ENCODE peak calls at places on chromosomes 6 and 20, in six cellular contexts. One of them, this sample, is unnamed. For H3K4me1, the result is how much of the 10 kb centered on the place peaks cover.

GRCh38 chr6:135904666-135905065 is 53.2 kb downstream of the PDE7B start:
- DNase-seq in IMR-90: peak
- DNase-seq in H9: no peak
- DNase-seq in neuronal stem cell: no peak
- DNase-seq in H1: no peak
- DNase-seq in trophoblast cell: no peak
- DNase-seq in this sample: no peak

GRCh38 chr20:21237956-21238355 is 65.2 kb upstream of the XRN2 start:
- DNase-seq in IMR-90: peak
- DNase-seq in H9: no peak
- DNase-seq in neuronal stem cell: no peak
- DNase-seq in H1: no peak
- DNase-seq in trophoblast cell: no peak
- DNase-seq in this sample: no peak

GRCh38 chr6:170295519-170296422 is 4.9 kb upstream of the DLL1 start:
- DNase-seq in IMR-90: no peak
- DNase-seq in H9: peak
- DNase-seq in neuronal stem cell: peak
- DNase-seq in H1: peak
- DNase-seq in trophoblast cell: no peak
- DNase-seq in this sample: no peak

GRCh38 chr20:50982372-50982771 is 23.8 kb downstream of the MOCS3 start:
- DNase-seq in IMR-90: peak
- DNase-seq in H9: no peak
- DNase-seq in neuronal stem cell: no peak
- DNase-seq in H1: no peak
- DNase-seq in trophoblast cell: peak
- DNase-seq in this sample: peak

GRCh38 chr6:26544473-26544872 is 6.3 kb downstream of the HMGN4 start:
- DNase-seq in IMR-90: no peak
- DNase-seq in H9: no peak
- DNase-seq in neuronal stem cell: no peak
- DNase-seq in H1: no peak
- DNase-seq in trophoblast cell: no peak
- DNase-seq in this sample: no peak

GRCh38 chr6:132814716-132815570 is 574 bp downstream of the RPS12 start:
- DNase-seq in IMR-90: no peak
- DNase-seq in H9: no peak
- DNase-seq in neuronal stem cell: no peak
- DNase-seq in H1: no peak
- DNase-seq in trophoblast cell: no peak
- DNase-seq in this sample: no peak

GRCh38 chr6:132482595-132482994 is 30.3 kb downstream of the STX7 start:
- DNase-seq in IMR-90: no peak
- DNase-seq in H9: no peak
- DNase-seq in neuronal stem cell: no peak
- DNase-seq in H1: no peak
- DNase-seq in trophoblast cell: no peak
- DNase-seq in this sample: no peak

GRCh38 chr6:53179961-53180651 is 31.5 kb upstream of the GCM1 start:
- DNase-seq in IMR-90: peak
- DNase-seq in H9: no peak
- DNase-seq in neuronal stem cell: no peak
- DNase-seq in H1: no peak
- DNase-seq in trophoblast cell: no peak
- DNase-seq in this sample: no peak

GRCh38 chr6:84428300-84428907 is 201.0 kb upstream of the CEP162 start:
- DNase-seq in IMR-90: peak
- DNase-seq in H9: peak
- DNase-seq in neuronal stem cell: peak
- DNase-seq in H1: peak
- DNase-seq in trophoblast cell: peak
- DNase-seq in this sample: peak

GRCh38 chr6:7219310-7219709 is 93.7 kb downstream of the SSR1 start:
- DNase-seq in IMR-90: peak
- DNase-seq in H9: no peak
- DNase-seq in neuronal stem cell: no peak
- DNase-seq in H1: no peak
- DNase-seq in trophoblast cell: no peak
- DNase-seq in this sample: peak

GRCh38 chr6:90468080-90468479 is 118.8 kb downstream of the MAP3K7 start:
- DNase-seq in IMR-90: peak
- DNase-seq in H9: no peak
- DNase-seq in neuronal stem cell: no peak
- DNase-seq in H1: no peak
- DNase-seq in trophoblast cell: no peak
- DNase-seq in this sample: peak

GRCh38 chr6:148528292-148528691 is 185.7 kb downstream of the SASH1 start:
- DNase-seq in IMR-90: peak
- DNase-seq in H9: no peak
- DNase-seq in neuronal stem cell: no peak
- DNase-seq in H1: no peak
- DNase-seq in trophoblast cell: no peak
- DNase-seq in this sample: no peak

GRCh38 chr6:148524976-148525375 is 182.3 kb downstream of the SASH1 start:
- DNase-seq in IMR-90: peak
- DNase-seq in H9: no peak
- DNase-seq in neuronal stem cell: no peak
- DNase-seq in H1: no peak
- DNase-seq in trophoblast cell: no peak
- DNase-seq in this sample: peak

GRCh38 chr6:148525453-148525852 is 182.8 kb downstream of the SASH1 start:
- DNase-seq in IMR-90: peak
- DNase-seq in H9: no peak
- DNase-seq in neuronal stem cell: no peak
- DNase-seq in H1: no peak
- DNase-seq in trophoblast cell: no peak
- DNase-seq in this sample: peak

GRCh38 chr6:148524509-148524908 is 181.9 kb downstream of the SASH1 start:
- DNase-seq in IMR-90: peak
- DNase-seq in H9: no peak
- DNase-seq in neuronal stem cell: no peak
- DNase-seq in H1: no peak
- DNase-seq in trophoblast cell: no peak
- DNase-seq in this sample: peak

DNA sequence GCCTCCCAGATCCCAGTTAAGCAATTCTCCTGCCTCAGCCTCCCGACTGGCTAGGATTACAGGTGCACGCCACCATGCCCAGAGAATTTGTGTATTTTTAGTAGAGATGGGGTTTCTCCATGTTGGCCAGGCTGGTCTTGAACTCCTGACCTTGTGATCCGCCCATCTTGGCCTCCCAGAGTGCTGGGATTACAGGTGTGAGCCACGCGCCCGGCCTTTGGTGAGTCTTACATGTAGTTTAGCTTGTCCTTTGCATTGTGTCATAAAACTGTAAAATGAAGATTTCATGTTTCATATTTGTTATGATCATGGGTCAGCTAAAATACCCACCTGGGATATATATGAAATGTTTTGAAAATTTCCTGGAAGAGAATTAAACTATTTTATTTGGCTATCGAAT is 183.5 kb downstream of the SASH1 start:
- DNase-seq in IMR-90: no peak
- DNase-seq in H9: no peak
- DNase-seq in neuronal stem cell: no peak
- DNase-seq in H1: no peak
- DNase-seq in trophoblast cell: no peak
- DNase-seq in this sample: no peak
- H3K4me1 ChIP-seq in IMR-90: under half
- H3K4me1 ChIP-seq in H9: under half
- H3K4me1 ChIP-seq in neuronal stem cell: under half
- H3K4me1 ChIP-seq in H1: under half
- H3K4me1 ChIP-seq in trophoblast cell: under half
- H3K4me1 ChIP-seq in this sample: under half

DNA sequence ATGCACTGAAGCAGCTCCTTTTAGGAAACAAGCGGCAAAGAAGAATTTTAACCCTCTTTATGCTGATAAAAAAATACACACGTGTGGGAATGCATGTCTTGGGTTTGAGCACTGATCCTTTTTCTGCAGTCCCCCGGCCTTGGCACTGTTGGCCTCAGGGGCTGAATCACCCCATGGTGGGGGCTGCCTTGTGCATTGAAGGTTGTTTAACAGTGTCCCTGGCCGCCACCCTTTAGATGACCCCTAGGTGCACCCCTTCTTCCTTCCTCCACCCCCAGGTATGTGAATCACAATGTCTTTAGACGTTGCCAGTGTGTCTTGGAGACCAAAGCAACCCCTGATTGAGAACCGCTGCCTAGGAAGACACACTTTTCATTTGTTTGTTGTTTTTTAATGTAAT is 190.7 kb downstream of the CDH4 start:
- DNase-seq in IMR-90: no peak
- DNase-seq in H9: no peak
- DNase-seq in neuronal stem cell: no peak
- DNase-seq in H1: no peak
- DNase-seq in trophoblast cell: no peak
- DNase-seq in this sample: no peak
- H2BK120ac ChIP-seq in IMR-90: no peak
- H2BK120ac ChIP-seq in H9: no peak
- H2BK120ac ChIP-seq in neuronal stem cell: no peak
- H2BK120ac ChIP-seq in H1: no peak
- H2BK120ac ChIP-seq in trophoblast cell: no peak
- H2BK120ac ChIP-seq in this sample: no peak

GRCh38 chr6:149237464-149237863 is 80.0 kb upstream of the TAB2 start:
- DNase-seq in IMR-90: no peak
- DNase-seq in H9: no peak
- DNase-seq in neuronal stem cell: no peak
- DNase-seq in H1: no peak
- DNase-seq in trophoblast cell: no peak
- DNase-seq in this sample: no peak
- H4K91ac ChIP-seq in IMR-90: no peak
- H4K91ac ChIP-seq in H9: no peak
- H4K91ac ChIP-seq in neuronal stem cell: no peak
- H4K91ac ChIP-seq in H1: no peak
- H4K91ac ChIP-seq in trophoblast cell: no peak
- H4K91ac ChIP-seq in this sample: no peak

GRCh38 chr6:47145212-47145611 is 103.1 kb upstream of the ADGRF1 start:
- DNase-seq in IMR-90: peak
- DNase-seq in H9: no peak
- DNase-seq in neuronal stem cell: no peak
- DNase-seq in H1: no peak
- DNase-seq in trophoblast cell: no peak
- DNase-seq in this sample: no peak
- H3K4me1 ChIP-seq in IMR-90: under half
- H3K4me1 ChIP-seq in H9: under half
- H3K4me1 ChIP-seq in neuronal stem cell: under half
- H3K4me1 ChIP-seq in H1: under half
- H3K4me1 ChIP-seq in trophoblast cell: under half
- H3K4me1 ChIP-seq in this sample: under half

GRCh38 chr6:27630727-27631613 is 158.1 kb upstream of the ZNF184 start:
- DNase-seq in IMR-90: peak
- DNase-seq in H9: peak
- DNase-seq in neuronal stem cell: peak
- DNase-seq in H1: peak
- DNase-seq in trophoblast cell: peak
- DNase-seq in this sample: peak
- H2BK120ac ChIP-seq in IMR-90: no peak
- H2BK120ac ChIP-seq in H9: no peak
- H2BK120ac ChIP-seq in neuronal stem cell: no peak
- H2BK120ac ChIP-seq in H1: peak
- H2BK120ac ChIP-seq in trophoblast cell: no peak
- H2BK120ac ChIP-seq in this sample: no peak

GRCh38 chr6:161598896-161599295 is 325.0 kb upstream of the AGPAT4 start:
- DNase-seq in IMR-90: no peak
- DNase-seq in H9: no peak
- DNase-seq in neuronal stem cell: no peak
- DNase-seq in H1: no peak
- DNase-seq in trophoblast cell: no peak
- DNase-seq in this sample: no peak
- H4K91ac ChIP-seq in IMR-90: no peak
- H4K91ac ChIP-seq in H9: no peak
- H4K91ac ChIP-seq in neuronal stem cell: no peak
- H4K91ac ChIP-seq in H1: no peak
- H4K91ac ChIP-seq in trophoblast cell: no peak
- H4K91ac ChIP-seq in this sample: no peak

GRCh38 chr20:31682927-31683326 is 39.7 kb downstream of the BCL2L1 start:
- DNase-seq in IMR-90: no peak
- DNase-seq in H9: no peak
- DNase-seq in neuronal stem cell: no peak
- DNase-seq in H1: no peak
- DNase-seq in trophoblast cell: no peak
- DNase-seq in this sample: no peak
- H3K4me1 ChIP-seq in IMR-90: under half
- H3K4me1 ChIP-seq in H9: under half
- H3K4me1 ChIP-seq in neuronal stem cell: under half
- H3K4me1 ChIP-seq in H1: under half
- H3K4me1 ChIP-seq in trophoblast cell: under half
- H3K4me1 ChIP-seq in this sample: under half

GRCh38 chr6:139376054-139376355 is 1.6 kb upstream of the CITED2 start:
- DNase-seq in IMR-90: no peak
- DNase-seq in H9: no peak
- DNase-seq in neuronal stem cell: no peak
- DNase-seq in H1: no peak
- DNase-seq in trophoblast cell: no peak
- DNase-seq in this sample: peak

GRCh38 chr6:139376604-139377218 is 2.3 kb upstream of the CITED2 start:
- DNase-seq in IMR-90: peak
- DNase-seq in H9: no peak
- DNase-seq in neuronal stem cell: no peak
- DNase-seq in H1: no peak
- DNase-seq in trophoblast cell: peak
- DNase-seq in this sample: peak

GRCh38 chr6:139374357-139375238 is at the start of gene CITED2:
- DNase-seq in IMR-90: peak
- DNase-seq in H9: peak
- DNase-seq in neuronal stem cell: peak
- DNase-seq in H1: peak
- DNase-seq in trophoblast cell: peak
- DNase-seq in this sample: peak

GRCh38 chr6:139373928-139374356 is 506 bp downstream of the CITED2 start:
- DNase-seq in IMR-90: no peak
- DNase-seq in H9: no peak
- DNase-seq in neuronal stem cell: no peak
- DNase-seq in H1: no peak
- DNase-seq in trophoblast cell: no peak
- DNase-seq in this sample: no peak

DNA sequence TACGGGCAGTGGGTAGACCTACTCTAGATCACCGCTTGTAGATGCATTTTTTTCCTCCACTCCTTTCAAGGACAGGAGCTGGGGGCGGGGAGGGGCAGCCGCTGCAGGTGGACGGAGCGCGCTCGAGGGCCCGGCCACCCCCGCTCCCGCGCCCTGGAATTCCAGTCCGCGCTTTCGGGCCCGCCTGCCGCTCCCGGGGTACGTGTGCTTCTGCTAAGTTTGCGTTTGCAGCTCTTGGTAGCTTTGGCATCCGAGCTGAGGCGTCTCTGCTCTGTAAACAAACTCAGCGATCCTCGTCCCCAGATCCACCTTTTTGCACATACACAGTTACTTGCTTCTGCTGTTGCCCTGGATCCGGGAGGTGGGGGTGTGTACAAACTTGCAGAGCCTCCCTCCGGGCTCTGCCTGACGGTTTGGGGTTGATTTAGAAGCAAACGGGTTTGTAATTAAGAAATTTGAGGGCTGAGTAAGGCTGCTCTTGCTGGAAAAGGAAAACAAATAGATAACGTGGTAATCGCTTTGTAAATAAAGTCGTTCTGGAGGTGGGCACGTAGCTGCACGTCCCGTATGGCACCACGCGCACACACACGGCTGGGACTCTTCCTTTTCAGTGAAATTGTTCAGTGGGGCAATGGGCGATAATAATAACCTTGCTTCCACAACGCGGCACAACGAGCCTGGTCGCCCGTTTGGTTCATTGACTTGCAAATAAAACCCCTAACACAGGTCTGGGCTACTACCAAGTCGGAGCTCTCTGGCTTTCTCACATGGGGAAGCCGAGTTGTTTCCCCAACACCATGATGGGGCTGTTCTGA is 998 bp upstream of the CITED2 start:
- DNase-seq in IMR-90: peak
- DNase-seq in H9: peak
- DNase-seq in neuronal stem cell: peak
- DNase-seq in H1: peak
- DNase-seq in trophoblast cell: peak
- DNase-seq in this sample: peak
- H2BK120ac ChIP-seq in IMR-90: peak
- H2BK120ac ChIP-seq in H9: no peak
- H2BK120ac ChIP-seq in neuronal stem cell: peak
- H2BK120ac ChIP-seq in H1: peak
- H2BK120ac ChIP-seq in trophoblast cell: peak
- H2BK120ac ChIP-seq in this sample: peak

This sample was measured in mesenchymal stem cell.